ENCODE peak calls at places on chromosomes 2 and 18, in eight cellular contexts. A is HuH-7; Z is WTC11; E is HS-5; B is MCF 10A; D is stimulated activated CD4-positive, alpha-beta T cell treated with anti-CD3 and anti-CD28 coated beads, Interleukin-4, amount 100 ng/mL, for 48 hours; T is HFFc6; W is NCI-H460. N is an unnamed sample.

GRCh38 chr18:37539236-37539635 is 26.4 kb downstream of the CELF4 start:
- DNase-seq in A (no peak), Z (no peak), E (no peak), B (no peak), D (no peak), T (no peak), W (no peak), N (no peak)

GRCh38 chr18:52426462-52426861 is 86.5 kb downstream of the DCC start:
- DNase-seq in A (no peak), Z (no peak), E (no peak), B (no peak), D (no peak), T (no peak), W (no peak), N (no peak)

GRCh38 chr2:26356771-26357170 is 10.2 kb upstream of the ADGRF3 start:
- DNase-seq in A (no peak), Z (no peak), E (no peak), B (no peak), D (no peak), T (no peak), W (no peak), N (no peak)

GRCh38 chr2:64260817-64261216 is 116.6 kb upstream of the PELI1 start:
- DNase-seq in A (no peak), Z (no peak), E (no peak), B (no peak), D (no peak), T (no peak), W (no peak), N (no peak)

GRCh38 chr2:29113891-29114321 is 1.3 kb upstream of the CLIP4 start:
- DNase-seq in A (no peak), Z (no peak), E (no peak), B (peak; percentile 68), D (no peak), T (peak; percentile 95), W (no peak), N (no peak)

GRCh38 chr2:11514904-11515303 is 18.9 kb upstream of the GREB1 start:
- DNase-seq in A (no peak), Z (no peak), E (no peak), B (no peak), D (no peak), T (no peak), W (no peak), N (no peak)

GRCh38 chr2:2826621-2827020 is 495.5 kb upstream of the MYT1L start:
- DNase-seq in A (no peak), Z (no peak), E (no peak), B (no peak), D (no peak), T (no peak), W (no peak), N (no peak)

GRCh38 chr2:28163627-28164279 is 228.9 kb upstream of the FOSL2 start:
- DNase-seq in A (no peak), Z (no peak), E (no peak), B (peak; percentile 29), D (no peak), T (no peak), W (no peak), N (no peak)

GRCh38 chr2:18413794-18414396 is 146.6 kb downstream of the RDH14 start:
- DNase-seq in A (no peak), Z (no peak), E (peak; percentile 85), B (peak; percentile 88), D (no peak), T (peak; percentile 71), W (peak; percentile 41), N (no peak)

GRCh38 chr2:95399061-95399460 is 3.4 kb upstream of the FAHD2A start:
- DNase-seq in A (no peak), Z (no peak), E (no peak), B (no peak), D (no peak), T (no peak), W (no peak), N (no peak)

GRCh38 chr2:10285578-10286198 is 17.0 kb upstream of the HPCAL1 start:
- DNase-seq in A (no peak), Z (no peak), E (no peak), B (peak; percentile 87), D (no peak), T (peak; percentile 53), W (peak; percentile 82), N (no peak)

GRCh38 chr18:13138822-13139139 is 79.8 kb upstream of the LDLRAD4 start:
- DNase-seq in A (no peak), Z (no peak), E (no peak), B (no peak), D (no peak), T (no peak), W (no peak), N (no peak)

GRCh38 chr2:8456149-8457091 is 225.4 kb upstream of the ID2 start:
- DNase-seq in A (no peak), Z (no peak), E (no peak), B (no peak), D (no peak), T (no peak), W (no peak), N (no peak)

GRCh38 chr2:225735844-225736243 is 336.3 kb downstream of the NYAP2 start:
- DNase-seq in A (no peak), Z (no peak), E (peak; percentile 76), B (peak; percentile 93), D (no peak), T (peak; percentile 86), W (no peak), N (no peak)

GRCh38 chr2:9127316-9127715 is 79.3 kb upstream of the ASAP2 start:
- DNase-seq in A (no peak), Z (no peak), E (no peak), B (no peak), D (no peak), T (no peak), W (no peak), N (no peak)

GRCh38 chr2:30230479-30230854 is 867 bp upstream of the LBH start:
- DNase-seq in A (no peak), Z (peak; percentile 39), E (no peak), B (no peak), D (no peak), T (no peak), W (no peak), N (no peak)

GRCh38 chr2:124025896-124026295 is 809 bp downstream of the CNTNAP5 start:
- DNase-seq in A (no peak), Z (no peak), E (no peak), B (no peak), D (no peak), T (no peak), W (no peak), N (no peak)

N was measured in iPS DF 19.7.